ENCODE peak calls at places on chromosomes 11 and 22, in four cellular contexts. S is PC-9, E is BJ, Q is fibroblast of mammary gland. R is an unnamed sample.

GRCh38 chr22:17787159-17788022 is 13.1 kb upstream of the BID start:
- DNase-seq in E (no peak), S (no peak), Q (peak), R (no peak)

GRCh38 chr11:120500414-120500936 is 11.1 kb upstream of the GRIK4 start:
- DNase-seq in S (no peak), Q (peak), E (peak), R (no peak)

GRCh38 chr22:46150615-46151423 is 493 bp downstream of the PPARA start:
- DNase-seq in E (no peak), Q (no peak), S (no peak), R (peak)

GRCh38 chr22:26892401-26893033 is 235.1 kb downstream of the MIAT start:
- DNase-seq in Q (peak), E (no peak), S (no peak), R (no peak)

GRCh38 chr11:44623321-44623715 is 57.9 kb downstream of the CD82 start:
- DNase-seq in S (no peak), Q (no peak), E (no peak), R (no peak)

GRCh38 chr22:22123118-22123959 is 121.2 kb upstream of the VPREB1 start:
- DNase-seq in Q (no peak), S (no peak), E (no peak), R (no peak)

GRCh38 chr22:35918466-35918865 is 110.2 kb downstream of the RBFOX2 start:
- DNase-seq in E (no peak), S (no peak), Q (peak), R (no peak)

GRCh38 chr11:123525072-123525471 is 95.0 kb downstream of the GRAMD1B start:
- DNase-seq in S (no peak), E (no peak), Q (no peak), R (no peak)

GRCh38 chr22:30195245-30196140 is 51.1 kb downstream of the LIF start:
- DNase-seq in Q (peak), E (no peak), S (no peak), R (no peak)

GRCh38 chr11:95788921-95789505 is 569 bp downstream of the FAM76B start:
- DNase-seq in E (no peak), S (peak), Q (peak), R (peak)

GRCh38 chr22:28030442-28030841 is 111.4 kb upstream of the PITPNB start:
- DNase-seq in E (no peak), Q (no peak), S (no peak), R (no peak)
- H3K4me3 ChIP-seq in E (no peak), Q (no peak), S (no peak), R (no peak)

DNA sequence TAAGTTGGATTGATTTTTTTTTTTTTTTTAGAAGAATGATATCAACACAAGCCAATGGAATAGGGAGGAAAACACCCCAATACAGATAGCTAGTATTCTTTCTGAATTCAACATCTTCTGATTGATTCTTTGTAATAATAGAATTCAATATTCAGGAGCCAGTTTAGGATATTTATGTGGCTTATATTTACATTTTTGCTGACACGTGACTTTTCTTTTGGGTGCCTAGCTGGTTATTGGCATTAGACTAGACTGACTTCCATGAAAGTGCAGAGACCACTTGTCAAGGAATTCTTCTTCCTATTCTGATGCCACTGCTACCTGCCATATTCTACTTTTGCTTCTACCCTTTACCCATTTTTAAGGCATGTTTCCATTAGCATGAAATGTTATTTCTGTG is 16.4 kb downstream of the TRIM44 start:
- DNase-seq in Q (no peak), E (no peak), S (no peak), R (no peak)
- H3K4me3 ChIP-seq in Q (no peak), E (no peak), S (no peak), R (no peak)

GRCh38 chr11:15816996-15817395 is 539.4 kb downstream of the SOX6 start:
- DNase-seq in Q (peak), S (no peak), E (no peak), R (no peak)
- H3K4me3 ChIP-seq in Q (no peak), S (no peak), E (no peak), R (no peak)

DNA sequence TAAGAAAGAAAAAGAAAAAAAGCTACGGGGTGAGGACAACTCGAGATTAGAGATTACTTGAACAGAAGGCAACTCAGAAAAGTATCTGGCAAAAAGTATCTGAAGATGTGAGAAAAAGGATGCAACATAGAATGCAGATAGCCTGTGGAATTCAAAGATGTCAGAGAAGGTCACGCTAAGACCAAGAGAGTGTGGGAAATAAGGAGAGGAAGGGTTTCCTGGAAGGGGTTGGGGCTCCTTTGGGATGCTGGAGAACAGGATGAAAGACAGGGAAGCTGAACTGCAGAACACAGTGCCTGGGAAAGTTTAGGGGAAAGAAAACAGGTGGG is 1.2 kb downstream of the GUCY1A2 start:
- DNase-seq in Q (no peak), E (no peak), S (no peak), R (no peak)
- H3K4me3 ChIP-seq in Q (peak), E (peak), S (peak), R (no peak)

GRCh38 chr11:73135346-73136284 is 6.5 kb downstream of the FCHSD2 start:
- DNase-seq in Q (no peak), S (no peak), E (no peak), R (no peak)
- H3K4me3 ChIP-seq in Q (no peak), S (no peak), E (no peak), R (no peak)

DNA sequence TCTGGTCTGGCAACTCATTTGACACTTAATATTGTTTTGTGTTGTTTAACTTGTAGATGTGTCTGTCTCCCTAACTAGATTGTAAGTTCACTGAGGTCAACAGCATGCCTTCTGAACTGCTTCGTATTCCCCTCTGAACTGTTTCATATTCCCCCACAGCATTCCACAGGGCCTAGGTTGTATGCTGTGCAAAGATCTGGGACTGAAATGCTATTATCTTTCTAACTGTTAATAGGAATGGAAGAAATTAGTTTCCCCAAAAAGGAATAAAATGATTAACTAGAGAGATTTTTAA is 38.2 kb downstream of the ZNRF3 start:
- DNase-seq in S (no peak), E (no peak), Q (no peak), R (no peak)
- H3K4me3 ChIP-seq in S (no peak), E (no peak), Q (no peak), R (no peak)